ENCODE peak calls at places on chromosome 19, in seven cellular contexts. A is sigmoid colon, M is H1, S is GM12891, H is upper lobe of left lung, V is transverse colon, N is breast epithelium. K is an unnamed sample.

GRCh38 chr19:14536926-14537692 is 7.7 kb downstream of the TECR start:
- DNase-seq in A (no peak), M (peak), S (no peak), H (peak), V (peak), N (peak), K (peak)

GRCh38 chr19:9935409-9936062 is 779 bp downstream of the OLFM2 start:
- DNase-seq in A (no peak), M (peak), S (no peak), H (no peak), V (no peak), N (no peak), K (no peak)

GRCh38 chr19:45175663-45176345 is 2.2 kb downstream of the TRAPPC6A start:
- DNase-seq in A (no peak), M (no peak), S (no peak), H (no peak), V (no peak), N (no peak), K (no peak)

GRCh38 chr19:35142531-35143230 is 374 bp upstream of the FXYD7 start:
- DNase-seq in A (no peak), M (peak), S (peak), H (no peak), V (peak), N (no peak), K (peak)

GRCh38 chr19:27793128-27793643 is 1419.8 kb downstream of the UQCRFS1 start:
- DNase-seq in A (peak), M (peak), S (peak), H (peak), V (peak), N (peak), K (peak)

GRCh38 chr19:10478903-10479384 is 24.2 kb downstream of the KEAP1 start:
- DNase-seq in A (peak), M (peak), S (peak), H (peak), V (peak), N (peak), K (peak)

GRCh38 chr19:3586124-3586626 is 897 bp downstream of the GIPC3 start:
- DNase-seq in A (no peak), M (peak), S (no peak), H (no peak), V (no peak), N (no peak), K (no peak)

GRCh38 chr19:42113641-42114348 is 18.5 kb downstream of the POU2F2 start:
- DNase-seq in A (no peak), M (no peak), S (no peak), H (no peak), V (no peak), N (no peak), K (no peak)

GRCh38 chr19:14944456-14944855 is 3.2 kb downstream of the OR7C2 start:
- DNase-seq in A (no peak), M (no peak), S (no peak), H (no peak), V (no peak), N (no peak), K (no peak)

GRCh38 chr19:39430675-39431593 is 4.8 kb downstream of the RPS16 start:
- DNase-seq in A (no peak), M (peak), S (no peak), H (peak), V (peak), N (no peak), K (no peak)
- TF ChIP-seq POLR2A in A (no peak), M (peak), S (peak), H (peak), V (peak), N (no peak), K (no peak)

GRCh38 chr19:4986471-4986888 is 17.6 kb downstream of the KDM4B start:
- DNase-seq in A (no peak), M (no peak), S (no peak), H (no peak), V (no peak), N (no peak), K (no peak)
- TF ChIP-seq POLR2AphosphoS5 in A (no peak), M (no peak), S (no peak), H (no peak), V (no peak), N (no peak), K (no peak)

GRCh38 chr19:1252221-1252817 is 3.9 kb downstream of the MIDN start:
- DNase-seq in A (peak), M (no peak), S (no peak), H (peak), V (peak), N (peak), K (peak)
- TF ChIP-seq POLR2A in A (no peak), M (no peak), S (no peak), H (peak), V (peak), N (no peak), K (no peak)

DNA sequence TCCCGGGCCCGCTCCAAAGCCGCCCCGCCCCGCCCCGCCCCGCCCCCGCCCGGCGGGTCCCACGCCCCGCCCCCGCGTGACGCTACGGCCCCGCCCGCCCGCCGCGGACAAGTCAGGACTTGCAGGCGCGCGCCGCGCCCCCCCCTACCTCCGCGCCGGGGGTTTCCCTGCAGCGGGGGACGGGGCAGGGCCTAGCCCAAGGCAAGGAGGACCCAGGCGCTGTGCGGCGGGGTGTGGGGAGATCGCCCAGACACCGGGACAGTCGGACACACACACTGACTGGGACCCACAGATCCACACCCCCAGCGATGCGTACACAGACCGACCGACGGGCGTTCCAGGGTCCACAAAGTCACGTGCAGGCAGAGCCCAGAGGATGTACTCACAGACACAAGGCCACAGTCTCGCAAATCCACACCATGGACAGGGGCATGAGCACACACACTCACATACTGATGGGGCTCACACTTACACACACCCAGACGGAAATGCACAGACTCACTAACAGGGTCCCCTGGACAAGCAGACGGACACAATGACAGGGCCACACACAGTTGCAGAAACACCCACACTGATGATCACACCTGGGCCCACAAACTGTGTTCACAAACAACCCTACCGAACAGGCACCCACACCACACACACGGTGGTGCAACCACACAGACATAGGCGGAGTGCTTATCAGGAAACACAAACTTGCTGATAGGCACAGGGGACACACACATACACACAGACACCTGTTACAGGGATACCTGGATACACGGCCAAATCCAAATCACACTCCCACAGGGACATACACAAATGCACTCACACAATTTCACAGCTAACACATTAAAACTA is 436 bp upstream of the BBC3 start:
- DNase-seq in A (peak), M (peak), S (peak), H (peak), V (peak), N (peak), K (peak)
- TF ChIP-seq POLR2AphosphoS5 in A (no peak), M (no peak), S (peak), H (no peak), V (peak), N (peak), K (peak)